ENCODE peak calls at places on chromosome 13, in seven cellular contexts. G, B, L, T, F, I and A are unnamed samples.

GRCh38 chr13:98664047-98664446 is 87.1 kb upstream of the STK24 start:
- DNase-seq in I (no peak), B (peak), F (no peak), L (peak), G (no peak), T (no peak), A (peak)

GRCh38 chr13:27551563-27551962 is 68.8 kb downstream of the LNX2 start:
- DNase-seq in F (no peak), L (no peak), G (no peak), I (no peak), B (no peak), T (no peak), A (no peak)

GRCh38 chr13:37194428-37194861 is 89.0 kb upstream of the CSNK1A1L start:
- DNase-seq in I (no peak), T (no peak), L (peak), B (no peak), G (no peak), F (no peak), A (peak)

GRCh38 chr13:46165485-46166220 is 16.3 kb downstream of the LCP1 start:
- DNase-seq in B (peak), I (no peak), G (no peak), L (no peak), T (no peak), F (no peak), A (no peak)

GRCh38 chr13:71355010-71355409 is 512.0 kb downstream of the DACH1 start:
- DNase-seq in B (no peak), L (no peak), I (no peak), T (no peak), G (no peak), F (no peak), A (no peak)

GRCh38 chr13:39684531-39685137 is 29.2 kb downstream of the COG6 start:
- DNase-seq in L (peak), G (no peak), F (no peak), B (no peak), I (no peak), T (no peak), A (peak)

GRCh38 chr13:30906411-30906990 is 430 bp downstream of the MEDAG start:
- DNase-seq in G (no peak), I (no peak), B (no peak), T (no peak), L (no peak), F (no peak), A (no peak)

GRCh38 chr13:113297370-113297871 is 382 bp downstream of the LAMP1 start:
- DNase-seq in F (no peak), T (peak), I (no peak), G (no peak), L (no peak), B (peak), A (peak)

GRCh38 chr13:110521946-110522345 is 39.6 kb downstream of the RAB20 start:
- DNase-seq in G (no peak), I (no peak), L (no peak), T (peak), F (no peak), B (no peak), A (no peak)

GRCh38 chr13:48403151-48403631 is 9.7 kb downstream of the LPAR6 start:
- DNase-seq in T (no peak), I (no peak), L (no peak), B (peak), F (no peak), G (no peak), A (peak)

GRCh38 chr13:101552797-101553196 is 100.3 kb downstream of the ITGBL1 start:
- DNase-seq in I (no peak), T (no peak), L (no peak), B (no peak), G (no peak), F (no peak), A (peak)